ENCODE peak calls at places on chromosome 11, in seven cellular contexts. L, F, D, V, E, O and Y are unnamed samples.

GRCh38 chr11:34242037-34242625 is 115.7 kb downstream of the ABTB2 start:
- DNase-seq in L (no peak), F (peak), D (no peak), V (no peak), E (no peak), O (peak), Y (no peak)

GRCh38 chr11:35179466-35180135 is 40.6 kb downstream of the CD44 start:
- DNase-seq in L (no peak), F (no peak), D (no peak), V (no peak), E (no peak), O (peak), Y (no peak)

GRCh38 chr11:130043575-130043974 is 26.1 kb upstream of the APLP2 start:
- DNase-seq in L (no peak), F (no peak), D (no peak), V (no peak), E (no peak), O (no peak), Y (no peak)

GRCh38 chr11:46855167-46855566 is 9.1 kb upstream of the CKAP5 start:
- DNase-seq in L (peak), F (no peak), D (no peak), V (no peak), E (no peak), O (peak), Y (no peak)

GRCh38 chr11:93054279-93054678 is 84.8 kb downstream of the MTNR1B start:
- DNase-seq in L (peak), F (no peak), D (no peak), V (no peak), E (no peak), O (no peak), Y (no peak)

GRCh38 chr11:64489831-64490441 is 101.1 kb upstream of the SLC22A12 start:
- DNase-seq in L (peak), F (peak), D (peak), V (peak), E (peak), O (peak), Y (peak)

GRCh38 chr11:133719532-133720235 is 125.6 kb downstream of the SPATA19 start:
- DNase-seq in L (no peak), F (no peak), D (no peak), V (no peak), E (no peak), O (no peak), Y (no peak)

GRCh38 chr11:130433357-130433756 is 4.9 kb upstream of the ADAMTS8 start:
- DNase-seq in L (no peak), F (no peak), D (no peak), V (no peak), E (no peak), O (no peak), Y (no peak)

GRCh38 chr11:47348859-47349258 is 3.6 kb downstream of the MYBPC3 start:
- DNase-seq in L (peak), F (no peak), D (no peak), V (no peak), E (no peak), O (peak), Y (no peak)

GRCh38 chr11:102267602-102268001 is 49.7 kb upstream of the BIRC3 start:
- DNase-seq in L (peak), F (no peak), D (no peak), V (no peak), E (no peak), O (peak), Y (no peak)

GRCh38 chr11:18390088-18390487 is 4.3 kb upstream of the LDHA start:
- DNase-seq in L (no peak), F (no peak), D (no peak), V (no peak), E (no peak), O (no peak), Y (no peak)

GRCh38 chr11:118002541-118003019 is 16.4 kb downstream of the IL10RA start:
- DNase-seq in L (no peak), F (no peak), D (no peak), V (peak), E (no peak), O (no peak), Y (no peak)

GRCh38 chr11:100932474-100933100 is 197.0 kb downstream of the PGR start:
- DNase-seq in L (no peak), F (no peak), D (no peak), V (no peak), E (no peak), O (peak), Y (no peak)

GRCh38 chr11:123653997-123654565 is 343 bp downstream of the SCN3B start:
- DNase-seq in L (peak), F (peak), D (peak), V (peak), E (peak), O (peak), Y (no peak)

GRCh38 chr11:88171982-88172381 is 3.3 kb downstream of the RAB38 start:
- DNase-seq in L (no peak), F (no peak), D (no peak), V (no peak), E (no peak), O (no peak), Y (no peak)

GRCh38 chr11:2737226-2737590 is 37.4 kb upstream of the KCNQ1OT1 start:
- DNase-seq in L (no peak), F (peak), D (no peak), V (no peak), E (no peak), O (no peak), Y (no peak)

GRCh38 chr11:71530602-71531001 is 3.5 kb downstream of the KRTAP5-7 start:
- DNase-seq in L (no peak), F (no peak), D (no peak), V (no peak), E (no peak), O (no peak), Y (no peak)

GRCh38 chr11:118438314-118438931 is 2.1 kb downstream of the KMT2A start:
- DNase-seq in L (peak), F (no peak), D (peak), V (peak), E (peak), O (peak), Y (no peak)

GRCh38 chr11:36048496-36049247 is 104.8 kb downstream of the LDLRAD3 start:
- DNase-seq in L (no peak), F (no peak), D (no peak), V (no peak), E (no peak), O (no peak), Y (no peak)

GRCh38 chr11:35364101-35364780 is 55.1 kb downstream of the SLC1A2 start:
- DNase-seq in L (peak), F (peak), D (peak), V (no peak), E (no peak), O (peak), Y (no peak)

GRCh38 chr11:36372101-36372767 is 76.1 kb downstream of the PRR5L start:
- DNase-seq in L (peak), F (no peak), D (no peak), V (no peak), E (no peak), O (peak), Y (no peak)

GRCh38 chr11:15117751-15118150 is 3.0 kb downstream of the INSC start:
- DNase-seq in L (no peak), F (no peak), D (no peak), V (no peak), E (no peak), O (no peak), Y (no peak)

GRCh38 chr11:86570020-86570419 is 102.4 kb downstream of the ME3 start:
- DNase-seq in L (no peak), F (no peak), D (no peak), V (no peak), E (no peak), O (no peak), Y (no peak)

GRCh38 chr11:128447233-128447632 is 140.1 kb downstream of the ETS1 start:
- DNase-seq in L (no peak), F (no peak), D (no peak), V (no peak), E (no peak), O (no peak), Y (no peak)

GRCh38 chr11:76135491-76135890 is 70.8 kb downstream of the WNT11 start:
- DNase-seq in L (no peak), F (no peak), D (no peak), V (no peak), E (no peak), O (no peak), Y (no peak)

GRCh38 chr11:20762112-20762511 is 92.7 kb downstream of the NELL1 start:
- DNase-seq in L (no peak), F (no peak), D (no peak), V (no peak), E (no peak), O (no peak), Y (no peak)

GRCh38 chr11:1807628-1807995 is 27.2 kb upstream of the SYT8 start:
- DNase-seq in L (no peak), F (no peak), D (no peak), V (no peak), E (no peak), O (no peak), Y (no peak)

GRCh38 chr11:10414659-10415058 is 40.4 kb upstream of the AMPD3 start:
- DNase-seq in L (no peak), F (peak), D (peak), V (peak), E (peak), O (peak), Y (no peak)

GRCh38 chr11:118045191-118045590 is 31.7 kb upstream of the TMPRSS4 start:
- DNase-seq in L (no peak), F (no peak), D (no peak), V (no peak), E (no peak), O (no peak), Y (no peak)

GRCh38 chr11:116976941-116977570 is 121.2 kb downstream of the SIK3 start:
- DNase-seq in L (no peak), F (no peak), D (no peak), V (no peak), E (no peak), O (peak), Y (no peak)

GRCh38 chr11:20873054-20873453 is 203.7 kb downstream of the NELL1 start:
- DNase-seq in L (no peak), F (no peak), D (no peak), V (no peak), E (peak), O (no peak), Y (no peak)

GRCh38 chr11:97409141-97409540 is 1019.3 kb downstream of the JRKL start:
- DNase-seq in L (no peak), F (no peak), D (no peak), V (peak), E (no peak), O (no peak), Y (peak)

GRCh38 chr11:62487136-62487535 is 59.5 kb downstream of the AHNAK start:
- DNase-seq in L (no peak), F (no peak), D (no peak), V (no peak), E (no peak), O (no peak), Y (no peak)

GRCh38 chr11:103532133-103532788 is 423.0 kb downstream of the DYNC2H1 start:
- DNase-seq in L (peak), F (no peak), D (no peak), V (no peak), E (no peak), O (peak), Y (no peak)

DNA sequence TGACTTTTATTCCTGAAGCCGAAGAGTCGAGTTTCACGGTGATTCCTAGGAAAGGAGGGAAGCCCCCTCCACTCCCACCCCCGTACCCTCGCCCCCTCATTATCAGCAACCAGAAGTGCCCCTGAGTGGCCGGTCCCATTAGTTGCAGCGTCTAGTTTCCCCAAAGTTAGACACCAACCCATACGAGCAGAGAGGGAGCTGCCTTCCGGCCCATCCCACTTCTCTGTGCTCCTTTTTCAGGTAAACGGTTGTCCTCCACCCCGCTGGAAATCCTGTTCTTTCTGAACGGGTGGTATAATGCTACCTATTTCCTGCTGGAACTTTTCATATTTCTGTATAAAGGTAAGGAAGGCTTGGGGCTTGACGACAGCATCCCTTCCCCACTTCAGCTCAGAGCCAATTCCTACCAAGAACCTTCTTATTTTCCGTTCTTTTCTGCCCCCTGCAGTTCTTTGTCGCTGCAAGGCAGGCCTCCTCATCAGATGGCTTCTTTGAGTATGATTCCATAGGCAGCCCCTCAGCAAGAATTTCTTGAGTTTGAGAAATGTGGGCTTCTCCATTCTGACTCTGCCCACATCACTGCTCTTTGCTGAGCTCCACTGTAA is 706 bp downstream of the TMEM216 start:
- DNase-seq in L (no peak), F (no peak), D (no peak), V (no peak), E (peak), O (peak), Y (no peak)
- TF ChIP-seq CTCF in L (peak), F (no peak), D (no peak), V (no peak), E (no peak), O (peak), Y (peak)

DNA sequence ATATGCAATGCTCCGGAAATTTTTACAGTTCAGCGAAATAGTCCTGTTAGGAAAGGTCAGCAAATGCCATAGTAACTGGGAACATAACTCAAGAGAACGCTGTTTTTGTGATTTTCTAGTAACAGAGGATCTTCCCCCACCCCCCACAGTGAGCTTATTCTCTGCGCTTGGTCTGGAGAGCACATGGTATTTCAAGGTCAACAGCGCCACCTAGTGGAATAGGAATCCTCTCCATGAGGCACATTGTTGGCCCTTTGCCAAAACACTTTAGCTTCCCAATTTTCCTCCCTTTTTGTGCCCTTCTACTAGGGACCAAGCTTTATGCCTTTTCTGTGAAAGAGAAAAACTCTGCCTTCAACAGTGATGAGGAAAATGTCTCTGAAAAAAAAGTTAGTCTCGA is 13.2 kb upstream of the OR4C12 start:
- DNase-seq in L (peak), F (no peak), D (no peak), V (no peak), E (peak), O (peak), Y (no peak)
- TF ChIP-seq CTCF in L (peak), F (peak), D (no peak), V (peak), E (peak), O (peak), Y (peak)

GRCh38 chr11:126991596-126991995 is 9.0 kb downstream of the KIRREL3 start:
- DNase-seq in L (no peak), F (no peak), D (no peak), V (no peak), E (no peak), O (peak), Y (no peak)

GRCh38 chr11:126992065-126992803 is 8.3 kb downstream of the KIRREL3 start:
- DNase-seq in L (peak), F (no peak), D (no peak), V (no peak), E (no peak), O (peak), Y (no peak)

GRCh38 chr11:126989942-126990715 is 10.4 kb downstream of the KIRREL3 start:
- DNase-seq in L (peak), F (peak), D (peak), V (peak), E (peak), O (peak), Y (peak)

GRCh38 chr11:126992804-126993111 is 7.8 kb downstream of the KIRREL3 start:
- DNase-seq in L (peak), F (no peak), D (no peak), V (no peak), E (no peak), O (peak), Y (no peak)

DNA sequence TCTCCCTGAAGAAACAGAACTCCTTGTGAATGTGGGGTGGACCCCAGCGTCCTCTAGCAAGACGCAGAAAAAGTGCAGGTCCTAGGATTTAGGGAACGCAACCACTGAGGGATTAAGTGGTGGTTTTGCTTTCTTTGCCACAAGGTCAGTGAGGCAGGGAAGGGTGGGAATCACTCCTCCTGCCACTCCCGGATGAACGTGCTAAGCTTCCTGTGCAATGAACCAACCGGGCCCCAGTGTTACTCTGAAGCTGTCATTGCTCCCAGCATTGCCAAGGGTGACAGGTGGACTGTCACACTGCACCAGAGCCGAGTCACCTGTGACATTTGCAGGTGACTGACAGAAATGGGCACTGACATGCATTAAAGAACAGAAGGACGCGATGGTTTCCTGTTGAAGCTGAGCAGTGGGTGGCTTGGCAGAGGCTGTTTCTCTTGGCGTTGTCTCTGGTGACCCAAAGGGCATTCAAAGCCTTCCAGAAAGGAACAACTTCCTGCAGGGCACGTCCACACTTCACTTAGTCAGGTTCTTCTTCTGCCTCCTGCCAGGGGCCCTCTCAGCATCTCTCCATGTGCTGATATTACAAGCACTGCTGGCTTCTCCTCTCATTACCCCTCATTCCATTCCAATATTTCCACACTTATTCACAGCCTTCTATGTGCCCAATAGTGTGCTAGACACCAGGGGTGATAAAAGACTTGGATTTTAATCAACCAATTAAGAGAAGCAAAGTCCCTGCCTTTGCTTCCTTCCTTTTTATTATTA is 9.7 kb downstream of the KIRREL3 start:
- DNase-seq in L (no peak), F (no peak), D (no peak), V (no peak), E (no peak), O (peak), Y (no peak)
- TF ChIP-seq CTCF in L (no peak), F (no peak), D (no peak), V (peak), E (peak), O (no peak), Y (peak)

GRCh38 chr11:68970921-68971636 is 9.7 kb downstream of the MRGPRD start:
- DNase-seq in L (no peak), F (peak), D (no peak), V (peak), E (no peak), O (no peak), Y (peak)

GRCh38 chr11:68966894-68967780 is 13.6 kb downstream of the MRGPRD start:
- DNase-seq in L (no peak), F (no peak), D (no peak), V (no peak), E (no peak), O (no peak), Y (peak)

GRCh38 chr11:68965901-68966868 is 14.6 kb downstream of the MRGPRD start:
- DNase-seq in L (no peak), F (peak), D (no peak), V (no peak), E (no peak), O (no peak), Y (peak)

GRCh38 chr11:68969386-68969785 is 11.4 kb downstream of the MRGPRD start:
- DNase-seq in L (no peak), F (peak), D (no peak), V (peak), E (no peak), O (no peak), Y (peak)

DNA sequence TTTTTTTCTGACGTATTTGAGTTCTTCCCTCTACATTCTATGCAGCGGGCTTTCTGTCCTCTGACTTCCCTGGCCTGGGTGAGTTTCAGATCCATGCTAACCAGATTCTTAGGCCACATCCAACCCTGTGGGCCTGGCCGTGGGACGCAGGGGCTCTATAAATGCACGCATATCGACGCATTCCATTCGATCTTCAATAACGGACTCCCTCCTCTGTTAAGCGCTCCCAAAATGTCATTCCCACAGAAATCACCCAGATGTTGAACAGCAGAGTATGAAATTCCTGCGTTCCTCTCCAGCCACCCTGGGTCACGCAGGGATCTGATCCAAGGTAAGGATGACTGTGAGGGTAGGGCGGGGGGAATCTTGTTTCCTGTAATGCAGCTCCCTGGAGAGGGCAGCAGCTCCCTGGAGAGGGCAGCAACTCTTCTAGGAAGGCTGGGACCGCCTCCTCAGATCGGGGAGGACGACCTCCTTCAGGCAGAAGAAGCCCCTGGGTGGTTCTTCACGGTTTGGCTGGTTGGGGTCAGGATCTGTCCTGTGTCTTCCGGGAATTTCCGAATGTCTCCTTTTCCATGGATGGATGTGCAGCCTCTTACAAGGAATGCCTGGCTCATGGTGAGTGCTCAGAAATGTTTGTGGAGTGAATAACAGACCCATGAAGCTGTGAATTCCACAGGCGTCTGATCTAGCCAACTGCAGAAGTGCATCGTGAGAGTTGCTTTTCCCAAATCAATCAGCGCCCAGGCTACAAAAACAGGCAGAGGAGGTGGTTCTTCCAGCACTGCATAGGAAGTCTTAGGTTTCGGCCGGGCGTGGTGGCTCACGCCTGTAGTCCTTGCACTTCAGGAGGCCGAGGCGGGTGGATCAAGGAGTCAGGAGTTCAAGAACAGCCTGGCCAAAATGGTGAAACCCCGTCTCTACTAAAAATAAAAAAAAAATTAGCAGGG is 12.2 kb downstream of the MRGPRD start:
- DNase-seq in L (no peak), F (peak), D (no peak), V (peak), E (no peak), O (peak), Y (peak)
- TF ChIP-seq CTCF in L (peak), F (no peak), D (no peak), V (no peak), E (no peak), O (no peak), Y (no peak)

GRCh38 chr11:72982286-72982685 is 159.8 kb downstream of the FCHSD2 start:
- DNase-seq in L (no peak), F (no peak), D (no peak), V (no peak), E (no peak), O (no peak), Y (no peak)
- TF ChIP-seq CTCF in L (no peak), F (no peak), D (no peak), V (no peak), E (no peak), O (no peak), Y (no peak)